ENCODE peak calls at places on chromosomes 4 and X, in ten cellular contexts. One of them, this sample, is unnamed.

GRCh38 chr4:84683486-84683885 is 100.6 kb downstream of the CDS1 start:
- DNase-seq in K562: no peak
- DNase-seq in C1 segment of cervical spinal cord: no peak
- DNase-seq in LoVo: no peak
- DNase-seq in astrocyte of the spinal cord: no peak
- DNase-seq in choroid plexus epithelial cell: no peak
- DNase-seq in stimulated activated CD4-positive, alpha-beta T cell treated with anti-CD3 and anti-CD28 coated beads, Interleukin-2, amount 100 ng/mL, for 48 hours: no peak
- DNase-seq in activated T-helper 1 cell treated with anti-CD3 and anti-CD28 coated beads, Interleukin-2, amount 50 U/mL, for 16 hours: no peak
- DNase-seq in brain microvascular endothelial cell: no peak
- DNase-seq in iris pigment epithelial cell: no peak
- DNase-seq in this sample: no peak

GRCh38 chr4:10682397-10682796 is 2.2 kb downstream of the CLNK start:
- DNase-seq in K562: no peak
- DNase-seq in C1 segment of cervical spinal cord: no peak
- DNase-seq in LoVo: no peak
- DNase-seq in astrocyte of the spinal cord: no peak
- DNase-seq in choroid plexus epithelial cell: no peak
- DNase-seq in stimulated activated CD4-positive, alpha-beta T cell treated with anti-CD3 and anti-CD28 coated beads, Interleukin-2, amount 100 ng/mL, for 48 hours: no peak
- DNase-seq in activated T-helper 1 cell treated with anti-CD3 and anti-CD28 coated beads, Interleukin-2, amount 50 U/mL, for 16 hours: no peak
- DNase-seq in brain microvascular endothelial cell: no peak
- DNase-seq in iris pigment epithelial cell: no peak
- DNase-seq in this sample: no peak

GRCh38 chrX:63675716-63676115 is 109.3 kb downstream of the ARHGEF9 start:
- DNase-seq in K562: no peak
- DNase-seq in C1 segment of cervical spinal cord: no peak
- DNase-seq in LoVo: no peak
- DNase-seq in astrocyte of the spinal cord: no peak
- DNase-seq in choroid plexus epithelial cell: no peak
- DNase-seq in stimulated activated CD4-positive, alpha-beta T cell treated with anti-CD3 and anti-CD28 coated beads, Interleukin-2, amount 100 ng/mL, for 48 hours: no peak
- DNase-seq in activated T-helper 1 cell treated with anti-CD3 and anti-CD28 coated beads, Interleukin-2, amount 50 U/mL, for 16 hours: no peak
- DNase-seq in brain microvascular endothelial cell: no peak
- DNase-seq in iris pigment epithelial cell: no peak
- DNase-seq in this sample: no peak

GRCh38 chrX:119990409-119990994 is 47.0 kb upstream of the NKAP start:
- DNase-seq in K562: no peak
- DNase-seq in C1 segment of cervical spinal cord: no peak
- DNase-seq in LoVo: no peak
- DNase-seq in astrocyte of the spinal cord: no peak
- DNase-seq in choroid plexus epithelial cell: no peak
- DNase-seq in stimulated activated CD4-positive, alpha-beta T cell treated with anti-CD3 and anti-CD28 coated beads, Interleukin-2, amount 100 ng/mL, for 48 hours: no peak
- DNase-seq in activated T-helper 1 cell treated with anti-CD3 and anti-CD28 coated beads, Interleukin-2, amount 50 U/mL, for 16 hours: no peak
- DNase-seq in brain microvascular endothelial cell: no peak
- DNase-seq in iris pigment epithelial cell: no peak
- DNase-seq in this sample: no peak

GRCh38 chr4:167555338-167556022 is 321.2 kb upstream of the SPOCK3 start:
- DNase-seq in K562: no peak
- DNase-seq in C1 segment of cervical spinal cord: no peak
- DNase-seq in LoVo: no peak
- DNase-seq in astrocyte of the spinal cord: no peak
- DNase-seq in choroid plexus epithelial cell: peak
- DNase-seq in stimulated activated CD4-positive, alpha-beta T cell treated with anti-CD3 and anti-CD28 coated beads, Interleukin-2, amount 100 ng/mL, for 48 hours: no peak
- DNase-seq in activated T-helper 1 cell treated with anti-CD3 and anti-CD28 coated beads, Interleukin-2, amount 50 U/mL, for 16 hours: no peak
- DNase-seq in brain microvascular endothelial cell: no peak
- DNase-seq in iris pigment epithelial cell: no peak
- DNase-seq in this sample: peak

GRCh38 chr4:127505203-127505602 is 127.6 kb upstream of the INTU start:
- DNase-seq in K562: no peak
- DNase-seq in C1 segment of cervical spinal cord: no peak
- DNase-seq in LoVo: no peak
- DNase-seq in astrocyte of the spinal cord: peak
- DNase-seq in choroid plexus epithelial cell: peak
- DNase-seq in stimulated activated CD4-positive, alpha-beta T cell treated with anti-CD3 and anti-CD28 coated beads, Interleukin-2, amount 100 ng/mL, for 48 hours: no peak
- DNase-seq in activated T-helper 1 cell treated with anti-CD3 and anti-CD28 coated beads, Interleukin-2, amount 50 U/mL, for 16 hours: no peak
- DNase-seq in brain microvascular endothelial cell: peak
- DNase-seq in iris pigment epithelial cell: peak
- DNase-seq in this sample: peak

GRCh38 chr4:153143527-153144348 is 60.5 kb upstream of the TRIM2 start:
- DNase-seq in K562: no peak
- DNase-seq in C1 segment of cervical spinal cord: no peak
- DNase-seq in LoVo: peak
- DNase-seq in astrocyte of the spinal cord: peak
- DNase-seq in choroid plexus epithelial cell: peak
- DNase-seq in stimulated activated CD4-positive, alpha-beta T cell treated with anti-CD3 and anti-CD28 coated beads, Interleukin-2, amount 100 ng/mL, for 48 hours: no peak
- DNase-seq in activated T-helper 1 cell treated with anti-CD3 and anti-CD28 coated beads, Interleukin-2, amount 50 U/mL, for 16 hours: no peak
- DNase-seq in brain microvascular endothelial cell: no peak
- DNase-seq in iris pigment epithelial cell: peak
- DNase-seq in this sample: peak

GRCh38 chr4:165404696-165405095 is 25.9 kb downstream of the CPE start:
- DNase-seq in K562: no peak
- DNase-seq in C1 segment of cervical spinal cord: no peak
- DNase-seq in LoVo: no peak
- DNase-seq in astrocyte of the spinal cord: no peak
- DNase-seq in choroid plexus epithelial cell: no peak
- DNase-seq in stimulated activated CD4-positive, alpha-beta T cell treated with anti-CD3 and anti-CD28 coated beads, Interleukin-2, amount 100 ng/mL, for 48 hours: no peak
- DNase-seq in activated T-helper 1 cell treated with anti-CD3 and anti-CD28 coated beads, Interleukin-2, amount 50 U/mL, for 16 hours: no peak
- DNase-seq in brain microvascular endothelial cell: no peak
- DNase-seq in iris pigment epithelial cell: no peak
- DNase-seq in this sample: no peak

GRCh38 chrX:76454456-76454927 is 27.0 kb downstream of the MAGEE1 start:
- DNase-seq in K562: no peak
- DNase-seq in C1 segment of cervical spinal cord: no peak
- DNase-seq in LoVo: peak
- DNase-seq in astrocyte of the spinal cord: peak
- DNase-seq in choroid plexus epithelial cell: peak
- DNase-seq in stimulated activated CD4-positive, alpha-beta T cell treated with anti-CD3 and anti-CD28 coated beads, Interleukin-2, amount 100 ng/mL, for 48 hours: no peak
- DNase-seq in activated T-helper 1 cell treated with anti-CD3 and anti-CD28 coated beads, Interleukin-2, amount 50 U/mL, for 16 hours: no peak
- DNase-seq in brain microvascular endothelial cell: peak
- DNase-seq in iris pigment epithelial cell: peak
- DNase-seq in this sample: peak

GRCh38 chr4:182495111-182495510 is 251.9 kb downstream of the TENM3 start:
- DNase-seq in K562: no peak
- DNase-seq in C1 segment of cervical spinal cord: no peak
- DNase-seq in LoVo: no peak
- DNase-seq in astrocyte of the spinal cord: no peak
- DNase-seq in choroid plexus epithelial cell: no peak
- DNase-seq in stimulated activated CD4-positive, alpha-beta T cell treated with anti-CD3 and anti-CD28 coated beads, Interleukin-2, amount 100 ng/mL, for 48 hours: no peak
- DNase-seq in activated T-helper 1 cell treated with anti-CD3 and anti-CD28 coated beads, Interleukin-2, amount 50 U/mL, for 16 hours: no peak
- DNase-seq in brain microvascular endothelial cell: no peak
- DNase-seq in iris pigment epithelial cell: no peak
- DNase-seq in this sample: no peak

GRCh38 chrX:70592091-70592490 is 147.5 kb downstream of the DLG3 start:
- DNase-seq in K562: no peak
- DNase-seq in C1 segment of cervical spinal cord: no peak
- DNase-seq in LoVo: peak
- DNase-seq in astrocyte of the spinal cord: peak
- DNase-seq in choroid plexus epithelial cell: peak
- DNase-seq in stimulated activated CD4-positive, alpha-beta T cell treated with anti-CD3 and anti-CD28 coated beads, Interleukin-2, amount 100 ng/mL, for 48 hours: peak
- DNase-seq in activated T-helper 1 cell treated with anti-CD3 and anti-CD28 coated beads, Interleukin-2, amount 50 U/mL, for 16 hours: no peak
- DNase-seq in brain microvascular endothelial cell: peak
- DNase-seq in iris pigment epithelial cell: peak
- DNase-seq in this sample: peak

GRCh38 chr4:179415842-179416223 is 1973.6 kb upstream of the AGA start:
- DNase-seq in K562: no peak
- DNase-seq in C1 segment of cervical spinal cord: no peak
- DNase-seq in LoVo: peak
- DNase-seq in astrocyte of the spinal cord: peak
- DNase-seq in choroid plexus epithelial cell: no peak
- DNase-seq in stimulated activated CD4-positive, alpha-beta T cell treated with anti-CD3 and anti-CD28 coated beads, Interleukin-2, amount 100 ng/mL, for 48 hours: no peak
- DNase-seq in activated T-helper 1 cell treated with anti-CD3 and anti-CD28 coated beads, Interleukin-2, amount 50 U/mL, for 16 hours: no peak
- DNase-seq in brain microvascular endothelial cell: no peak
- DNase-seq in iris pigment epithelial cell: no peak
- DNase-seq in this sample: peak

GRCh38 chr4:83722730-83723269 is 186.9 kb downstream of the GPAT3 start:
- DNase-seq in K562: no peak
- DNase-seq in C1 segment of cervical spinal cord: no peak
- DNase-seq in LoVo: no peak
- DNase-seq in astrocyte of the spinal cord: no peak
- DNase-seq in choroid plexus epithelial cell: no peak
- DNase-seq in stimulated activated CD4-positive, alpha-beta T cell treated with anti-CD3 and anti-CD28 coated beads, Interleukin-2, amount 100 ng/mL, for 48 hours: no peak
- DNase-seq in activated T-helper 1 cell treated with anti-CD3 and anti-CD28 coated beads, Interleukin-2, amount 50 U/mL, for 16 hours: no peak
- DNase-seq in brain microvascular endothelial cell: no peak
- DNase-seq in iris pigment epithelial cell: no peak
- DNase-seq in this sample: no peak

GRCh38 chrX:56788717-56789122 is 59.7 kb downstream of the NBDY start:
- DNase-seq in K562: peak
- DNase-seq in C1 segment of cervical spinal cord: peak
- DNase-seq in LoVo: no peak
- DNase-seq in astrocyte of the spinal cord: peak
- DNase-seq in choroid plexus epithelial cell: peak
- DNase-seq in stimulated activated CD4-positive, alpha-beta T cell treated with anti-CD3 and anti-CD28 coated beads, Interleukin-2, amount 100 ng/mL, for 48 hours: no peak
- DNase-seq in activated T-helper 1 cell treated with anti-CD3 and anti-CD28 coated beads, Interleukin-2, amount 50 U/mL, for 16 hours: no peak
- DNase-seq in brain microvascular endothelial cell: no peak
- DNase-seq in iris pigment epithelial cell: no peak
- DNase-seq in this sample: no peak

GRCh38 chrX:7133036-7133412 is 14.5 kb upstream of the STS start:
- DNase-seq in K562: peak
- DNase-seq in C1 segment of cervical spinal cord: no peak
- DNase-seq in LoVo: peak
- DNase-seq in astrocyte of the spinal cord: peak
- DNase-seq in choroid plexus epithelial cell: peak
- DNase-seq in stimulated activated CD4-positive, alpha-beta T cell treated with anti-CD3 and anti-CD28 coated beads, Interleukin-2, amount 100 ng/mL, for 48 hours: no peak
- DNase-seq in activated T-helper 1 cell treated with anti-CD3 and anti-CD28 coated beads, Interleukin-2, amount 50 U/mL, for 16 hours: no peak
- DNase-seq in brain microvascular endothelial cell: no peak
- DNase-seq in iris pigment epithelial cell: peak
- DNase-seq in this sample: no peak

GRCh38 chr4:68732653-68733466 is 62.4 kb upstream of the UGT2B15 start:
- DNase-seq in K562: no peak
- DNase-seq in C1 segment of cervical spinal cord: no peak
- DNase-seq in LoVo: peak
- DNase-seq in astrocyte of the spinal cord: no peak
- DNase-seq in choroid plexus epithelial cell: no peak
- DNase-seq in stimulated activated CD4-positive, alpha-beta T cell treated with anti-CD3 and anti-CD28 coated beads, Interleukin-2, amount 100 ng/mL, for 48 hours: no peak
- DNase-seq in activated T-helper 1 cell treated with anti-CD3 and anti-CD28 coated beads, Interleukin-2, amount 50 U/mL, for 16 hours: no peak
- DNase-seq in brain microvascular endothelial cell: no peak
- DNase-seq in iris pigment epithelial cell: no peak
- DNase-seq in this sample: peak

GRCh38 chr4:34362654-34363053 is 1881.7 kb downstream of the ARAP2 start:
- DNase-seq in K562: no peak
- DNase-seq in C1 segment of cervical spinal cord: no peak
- DNase-seq in LoVo: no peak
- DNase-seq in astrocyte of the spinal cord: no peak
- DNase-seq in choroid plexus epithelial cell: no peak
- DNase-seq in stimulated activated CD4-positive, alpha-beta T cell treated with anti-CD3 and anti-CD28 coated beads, Interleukin-2, amount 100 ng/mL, for 48 hours: no peak
- DNase-seq in activated T-helper 1 cell treated with anti-CD3 and anti-CD28 coated beads, Interleukin-2, amount 50 U/mL, for 16 hours: no peak
- DNase-seq in brain microvascular endothelial cell: no peak
- DNase-seq in iris pigment epithelial cell: no peak
- DNase-seq in this sample: no peak

GRCh38 chr4:98501383-98501782 is 157.0 kb downstream of the TSPAN5 start:
- DNase-seq in K562: no peak
- DNase-seq in C1 segment of cervical spinal cord: no peak
- DNase-seq in LoVo: peak
- DNase-seq in astrocyte of the spinal cord: no peak
- DNase-seq in choroid plexus epithelial cell: no peak
- DNase-seq in stimulated activated CD4-positive, alpha-beta T cell treated with anti-CD3 and anti-CD28 coated beads, Interleukin-2, amount 100 ng/mL, for 48 hours: no peak
- DNase-seq in activated T-helper 1 cell treated with anti-CD3 and anti-CD28 coated beads, Interleukin-2, amount 50 U/mL, for 16 hours: no peak
- DNase-seq in brain microvascular endothelial cell: no peak
- DNase-seq in iris pigment epithelial cell: no peak
- DNase-seq in this sample: peak

GRCh38 chrX:23465985-23466384 is 131.3 kb downstream of the PTCHD1 start:
- DNase-seq in K562: no peak
- DNase-seq in C1 segment of cervical spinal cord: no peak
- DNase-seq in LoVo: no peak
- DNase-seq in astrocyte of the spinal cord: no peak
- DNase-seq in choroid plexus epithelial cell: no peak
- DNase-seq in stimulated activated CD4-positive, alpha-beta T cell treated with anti-CD3 and anti-CD28 coated beads, Interleukin-2, amount 100 ng/mL, for 48 hours: no peak
- DNase-seq in activated T-helper 1 cell treated with anti-CD3 and anti-CD28 coated beads, Interleukin-2, amount 50 U/mL, for 16 hours: no peak
- DNase-seq in brain microvascular endothelial cell: no peak
- DNase-seq in iris pigment epithelial cell: no peak
- DNase-seq in this sample: no peak

GRCh38 chrX:17414839-17415238 is 39.8 kb downstream of the NHS start:
- DNase-seq in K562: no peak
- DNase-seq in C1 segment of cervical spinal cord: no peak
- DNase-seq in LoVo: no peak
- DNase-seq in astrocyte of the spinal cord: no peak
- DNase-seq in choroid plexus epithelial cell: no peak
- DNase-seq in stimulated activated CD4-positive, alpha-beta T cell treated with anti-CD3 and anti-CD28 coated beads, Interleukin-2, amount 100 ng/mL, for 48 hours: no peak
- DNase-seq in activated T-helper 1 cell treated with anti-CD3 and anti-CD28 coated beads, Interleukin-2, amount 50 U/mL, for 16 hours: no peak
- DNase-seq in brain microvascular endothelial cell: no peak
- DNase-seq in iris pigment epithelial cell: no peak
- DNase-seq in this sample: no peak

GRCh38 chr4:4594531-4594930 is 52.7 kb upstream of the STX18 start:
- DNase-seq in K562: no peak
- DNase-seq in C1 segment of cervical spinal cord: no peak
- DNase-seq in LoVo: no peak
- DNase-seq in astrocyte of the spinal cord: no peak
- DNase-seq in choroid plexus epithelial cell: no peak
- DNase-seq in stimulated activated CD4-positive, alpha-beta T cell treated with anti-CD3 and anti-CD28 coated beads, Interleukin-2, amount 100 ng/mL, for 48 hours: no peak
- DNase-seq in activated T-helper 1 cell treated with anti-CD3 and anti-CD28 coated beads, Interleukin-2, amount 50 U/mL, for 16 hours: no peak
- DNase-seq in brain microvascular endothelial cell: no peak
- DNase-seq in iris pigment epithelial cell: no peak
- DNase-seq in this sample: no peak

GRCh38 chr4:72243641-72244040 is 211.8 kb downstream of the NPFFR2 start:
- DNase-seq in K562: no peak
- DNase-seq in C1 segment of cervical spinal cord: no peak
- DNase-seq in LoVo: no peak
- DNase-seq in astrocyte of the spinal cord: no peak
- DNase-seq in choroid plexus epithelial cell: no peak
- DNase-seq in stimulated activated CD4-positive, alpha-beta T cell treated with anti-CD3 and anti-CD28 coated beads, Interleukin-2, amount 100 ng/mL, for 48 hours: no peak
- DNase-seq in activated T-helper 1 cell treated with anti-CD3 and anti-CD28 coated beads, Interleukin-2, amount 50 U/mL, for 16 hours: no peak
- DNase-seq in brain microvascular endothelial cell: no peak
- DNase-seq in iris pigment epithelial cell: no peak
- DNase-seq in this sample: no peak

GRCh38 chrX:6021316-6022091 is 207.2 kb downstream of the NLGN4X start:
- DNase-seq in K562: no peak
- DNase-seq in C1 segment of cervical spinal cord: peak
- DNase-seq in LoVo: no peak
- DNase-seq in astrocyte of the spinal cord: peak
- DNase-seq in choroid plexus epithelial cell: peak
- DNase-seq in stimulated activated CD4-positive, alpha-beta T cell treated with anti-CD3 and anti-CD28 coated beads, Interleukin-2, amount 100 ng/mL, for 48 hours: peak
- DNase-seq in activated T-helper 1 cell treated with anti-CD3 and anti-CD28 coated beads, Interleukin-2, amount 50 U/mL, for 16 hours: no peak
- DNase-seq in brain microvascular endothelial cell: peak
- DNase-seq in iris pigment epithelial cell: peak
- DNase-seq in this sample: peak